ENCODE peak calls at places on chromosomes 16 and 17, in six cellular contexts. One of them, this sample, is unnamed.

GRCh38 chr17:77754956-77755355 is 203.5 kb upstream of the TNRC6C start:
- DNase-seq in H9: no peak
- DNase-seq in IMR-90: no peak
- DNase-seq in neuronal stem cell: no peak
- DNase-seq in mesenchymal stem cell: no peak
- DNase-seq in H1: no peak
- DNase-seq in this sample: no peak

GRCh38 chr17:35560703-35561102 is at the start of gene SLFN14:
- DNase-seq in H9: no peak
- DNase-seq in IMR-90: no peak
- DNase-seq in neuronal stem cell: no peak
- DNase-seq in mesenchymal stem cell: no peak
- DNase-seq in H1: no peak
- DNase-seq in this sample: peak; percentile 53

GRCh38 chr16:85554114-85554790 is 58.9 kb upstream of the GSE1 start:
- DNase-seq in H9: no peak
- DNase-seq in IMR-90: peak; percentile 80
- DNase-seq in neuronal stem cell: peak; percentile 54
- DNase-seq in mesenchymal stem cell: peak; percentile 94
- DNase-seq in H1: no peak
- DNase-seq in this sample: peak; percentile 90

GRCh38 chr17:28364665-28365363 is at the start of gene SEBOX:
- DNase-seq in H9: no peak
- DNase-seq in IMR-90: no peak
- DNase-seq in neuronal stem cell: no peak
- DNase-seq in mesenchymal stem cell: no peak
- DNase-seq in H1: no peak
- DNase-seq in this sample: no peak

GRCh38 chr17:55635253-55635766 is 87.4 kb downstream of the TMEM100 start:
- DNase-seq in H9: no peak
- DNase-seq in IMR-90: peak; percentile 2
- DNase-seq in neuronal stem cell: no peak
- DNase-seq in mesenchymal stem cell: no peak
- DNase-seq in H1: no peak
- DNase-seq in this sample: no peak

GRCh38 chr16:85175724-85176233 is 63.5 kb upstream of the CIBAR2 start:
- DNase-seq in H9: no peak
- DNase-seq in IMR-90: no peak
- DNase-seq in neuronal stem cell: no peak
- DNase-seq in mesenchymal stem cell: no peak
- DNase-seq in H1: no peak
- DNase-seq in this sample: no peak

GRCh38 chr16:21163576-21163975 is 5.1 kb downstream of the LDAF1 start:
- DNase-seq in H9: no peak
- DNase-seq in IMR-90: no peak
- DNase-seq in neuronal stem cell: no peak
- DNase-seq in mesenchymal stem cell: no peak
- DNase-seq in H1: no peak
- DNase-seq in this sample: no peak

GRCh38 chr16:84765606-84766580 is 53.9 kb upstream of the CRISPLD2 start:
- DNase-seq in H9: no peak
- DNase-seq in IMR-90: no peak
- DNase-seq in neuronal stem cell: no peak
- DNase-seq in mesenchymal stem cell: no peak
- DNase-seq in H1: no peak
- DNase-seq in this sample: no peak

GRCh38 chr16:67673712-67674580 is 7.3 kb downstream of the C16orf86 start:
- DNase-seq in H9: no peak
- DNase-seq in IMR-90: no peak
- DNase-seq in neuronal stem cell: no peak
- DNase-seq in mesenchymal stem cell: no peak
- DNase-seq in H1: no peak
- DNase-seq in this sample: no peak

GRCh38 chr16:85491798-85492616 is 121.1 kb upstream of the GSE1 start:
- DNase-seq in H9: no peak
- DNase-seq in IMR-90: no peak
- DNase-seq in neuronal stem cell: no peak
- DNase-seq in mesenchymal stem cell: no peak
- DNase-seq in H1: no peak
- DNase-seq in this sample: peak; percentile 79

GRCh38 chr17:4479340-4479981 is 19.2 kb upstream of the SPNS2 start:
- DNase-seq in H9: no peak
- DNase-seq in IMR-90: no peak
- DNase-seq in neuronal stem cell: no peak
- DNase-seq in mesenchymal stem cell: no peak
- DNase-seq in H1: no peak
- DNase-seq in this sample: no peak

GRCh38 chr17:83057397-83057761 is 22.0 kb upstream of the METRNL start:
- DNase-seq in H9: peak; percentile 26
- DNase-seq in IMR-90: no peak
- DNase-seq in neuronal stem cell: no peak
- DNase-seq in mesenchymal stem cell: no peak
- DNase-seq in H1: no peak
- DNase-seq in this sample: no peak

GRCh38 chr16:59605706-59606105 is 871.6 kb upstream of the GOT2 start:
- DNase-seq in H9: no peak
- DNase-seq in IMR-90: no peak
- DNase-seq in neuronal stem cell: no peak
- DNase-seq in mesenchymal stem cell: no peak
- DNase-seq in H1: no peak
- DNase-seq in this sample: no peak

GRCh38 chr17:27975146-27976011 is 67.1 kb upstream of the NLK start:
- DNase-seq in H9: no peak
- DNase-seq in IMR-90: peak; percentile 51
- DNase-seq in neuronal stem cell: no peak
- DNase-seq in mesenchymal stem cell: no peak
- DNase-seq in H1: no peak
- DNase-seq in this sample: no peak

GRCh38 chr16:13077816-13078215 is 176.4 kb downstream of the SHISA9 start:
- DNase-seq in H9: no peak
- DNase-seq in IMR-90: no peak
- DNase-seq in neuronal stem cell: no peak
- DNase-seq in mesenchymal stem cell: no peak
- DNase-seq in H1: no peak
- DNase-seq in this sample: no peak

GRCh38 chr17:44159519-44160210 is 10.8 kb upstream of the ASB16 start:
- DNase-seq in H9: no peak
- DNase-seq in IMR-90: peak; percentile 25
- DNase-seq in neuronal stem cell: no peak
- DNase-seq in mesenchymal stem cell: peak; percentile 83
- DNase-seq in H1: no peak
- DNase-seq in this sample: no peak

GRCh38 chr16:10465821-10466220 is 80.0 kb downstream of the ATF7IP2 start:
- DNase-seq in H9: no peak
- DNase-seq in IMR-90: peak; percentile 3
- DNase-seq in neuronal stem cell: no peak
- DNase-seq in mesenchymal stem cell: no peak
- DNase-seq in H1: no peak
- DNase-seq in this sample: no peak

GRCh38 chr16:1788095-1788707 is 5.3 kb downstream of the IGFALS start:
- DNase-seq in H9: no peak
- DNase-seq in IMR-90: no peak
- DNase-seq in neuronal stem cell: no peak
- DNase-seq in mesenchymal stem cell: no peak
- DNase-seq in H1: no peak
- DNase-seq in this sample: no peak

GRCh38 chr16:67240506-67240905 is 6.8 kb downstream of the FHOD1 start:
- DNase-seq in H9: no peak
- DNase-seq in IMR-90: peak; percentile 48
- DNase-seq in neuronal stem cell: no peak
- DNase-seq in mesenchymal stem cell: peak; percentile 77
- DNase-seq in H1: no peak
- DNase-seq in this sample: no peak

GRCh38 chr17:39325528-39326240 is 75.7 kb downstream of the FBXL20 start:
- DNase-seq in H9: no peak
- DNase-seq in IMR-90: no peak
- DNase-seq in neuronal stem cell: no peak
- DNase-seq in mesenchymal stem cell: no peak
- DNase-seq in H1: no peak
- DNase-seq in this sample: no peak

GRCh38 chr17:43908111-43908721 is 880 bp upstream of the MPP2 start:
- DNase-seq in H9: peak; percentile 86
- DNase-seq in IMR-90: peak; percentile 65
- DNase-seq in neuronal stem cell: peak; percentile 59
- DNase-seq in mesenchymal stem cell: peak; percentile 65
- DNase-seq in H1: peak; percentile 80
- DNase-seq in this sample: peak; percentile 79

GRCh38 chr17:34370997-34371395 is 8.0 kb upstream of the CCL1 start:
- DNase-seq in H9: peak; percentile 8
- DNase-seq in IMR-90: peak; percentile 12
- DNase-seq in neuronal stem cell: no peak
- DNase-seq in mesenchymal stem cell: no peak
- DNase-seq in H1: no peak
- DNase-seq in this sample: no peak

GRCh38 chr16:57186630-57187507 is 740 bp downstream of the RSPRY1 start:
- DNase-seq in H9: peak; percentile 28
- DNase-seq in IMR-90: no peak
- DNase-seq in neuronal stem cell: peak; percentile 29
- DNase-seq in mesenchymal stem cell: peak; percentile 60
- DNase-seq in H1: peak; percentile 53
- DNase-seq in this sample: peak; percentile 77

GRCh38 chr17:59651346-59651745 is 31.7 kb downstream of the CLTC start:
- DNase-seq in H9: no peak
- DNase-seq in IMR-90: peak; percentile 11
- DNase-seq in neuronal stem cell: no peak
- DNase-seq in mesenchymal stem cell: peak; percentile 36
- DNase-seq in H1: no peak
- DNase-seq in this sample: no peak
- H3K4me2 ChIP-seq in H9: no peak overlapping the region
- H3K4me2 ChIP-seq in IMR-90: no peak overlapping the region
- H3K4me2 ChIP-seq in neuronal stem cell: no peak overlapping the region
- H3K4me2 ChIP-seq in mesenchymal stem cell: no peak overlapping the region
- H3K4me2 ChIP-seq in H1: no peak overlapping the region
- H3K4me2 ChIP-seq in this sample: no peak overlapping the region

GRCh38 chr17:519450-520212 is 167.0 kb upstream of the RPH3AL start:
- DNase-seq in H9: no peak
- DNase-seq in IMR-90: no peak
- DNase-seq in neuronal stem cell: no peak
- DNase-seq in mesenchymal stem cell: no peak
- DNase-seq in H1: no peak
- DNase-seq in this sample: no peak

GRCh38 chr17:520447-521167 is 168.0 kb upstream of the RPH3AL start:
- DNase-seq in H9: no peak
- DNase-seq in IMR-90: peak; percentile 71
- DNase-seq in neuronal stem cell: no peak
- DNase-seq in mesenchymal stem cell: peak; percentile 61
- DNase-seq in H1: no peak
- DNase-seq in this sample: peak; percentile 81

GRCh38 chr17:517181-517580 is 164.6 kb upstream of the RPH3AL start:
- DNase-seq in H9: no peak
- DNase-seq in IMR-90: no peak
- DNase-seq in neuronal stem cell: no peak
- DNase-seq in mesenchymal stem cell: no peak
- DNase-seq in H1: no peak
- DNase-seq in this sample: no peak

GRCh38 chr17:521168-521525 is 168.5 kb upstream of the RPH3AL start:
- DNase-seq in H9: no peak
- DNase-seq in IMR-90: peak; percentile 18
- DNase-seq in neuronal stem cell: no peak
- DNase-seq in mesenchymal stem cell: no peak
- DNase-seq in H1: no peak
- DNase-seq in this sample: no peak

DNA sequence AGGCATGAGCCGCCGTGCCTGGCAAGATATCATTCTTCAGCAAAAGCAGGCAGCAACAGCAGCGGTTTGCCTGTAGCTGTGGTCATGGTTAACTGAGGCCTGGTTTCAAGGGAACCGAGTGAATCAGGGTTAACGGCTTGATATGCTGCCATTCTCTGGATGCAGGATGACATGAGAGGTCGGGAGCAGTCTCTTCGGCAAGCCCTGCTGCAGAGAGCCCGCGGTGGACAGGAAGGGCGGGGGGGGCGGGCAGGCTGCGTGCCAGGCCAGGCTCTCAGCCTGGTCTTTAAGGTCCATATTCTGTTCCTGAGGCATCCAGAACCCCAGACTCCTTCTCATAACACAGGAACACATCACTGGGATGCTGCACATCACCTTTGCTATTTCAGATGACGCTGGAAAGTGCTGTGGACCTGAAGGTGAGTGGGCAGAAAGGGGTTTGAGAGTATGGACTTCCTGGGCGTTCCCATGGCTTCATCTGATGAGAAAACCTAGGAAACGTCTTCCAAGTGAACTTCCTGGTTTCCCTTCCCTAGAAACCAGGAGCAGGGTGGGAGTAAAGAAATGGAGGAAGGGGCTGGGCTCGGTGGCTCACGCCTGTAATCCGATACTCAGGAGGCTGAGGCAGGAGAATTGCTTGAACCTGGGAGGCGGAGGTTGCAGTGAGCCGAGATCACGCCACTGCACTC is 165.6 kb upstream of the RPH3AL start:
- DNase-seq in H9: no peak
- DNase-seq in IMR-90: no peak
- DNase-seq in neuronal stem cell: no peak
- DNase-seq in mesenchymal stem cell: no peak
- DNase-seq in H1: no peak
- DNase-seq in this sample: no peak
- H2BK15ac ChIP-seq in H9: no peak overlapping the region
- H2BK15ac ChIP-seq in IMR-90: no peak overlapping the region
- H2BK15ac ChIP-seq in neuronal stem cell: no peak overlapping the region
- H2BK15ac ChIP-seq in mesenchymal stem cell: no peak overlapping the region
- H2BK15ac ChIP-seq in H1: no peak overlapping the region
- H2BK15ac ChIP-seq in this sample: no peak overlapping the region

GRCh38 chr17:42563950-42564349 is 2.0 kb downstream of the COASY start:
- DNase-seq in H9: no peak
- DNase-seq in IMR-90: no peak
- DNase-seq in neuronal stem cell: no peak
- DNase-seq in mesenchymal stem cell: no peak
- DNase-seq in H1: no peak
- DNase-seq in this sample: no peak

GRCh38 chr17:42563543-42563942 is 1.6 kb downstream of the COASY start:
- DNase-seq in H9: no peak
- DNase-seq in IMR-90: no peak
- DNase-seq in neuronal stem cell: no peak
- DNase-seq in mesenchymal stem cell: no peak
- DNase-seq in H1: no peak
- DNase-seq in this sample: no peak

GRCh38 chr17:42562845-42563509 is 1.0 kb downstream of the COASY start:
- DNase-seq in H9: no peak
- DNase-seq in IMR-90: peak; percentile 28
- DNase-seq in neuronal stem cell: no peak
- DNase-seq in mesenchymal stem cell: no peak
- DNase-seq in H1: no peak
- DNase-seq in this sample: no peak

GRCh38 chr17:42560246-42560645 is 1.7 kb upstream of the COASY start:
- DNase-seq in H9: no peak
- DNase-seq in IMR-90: no peak
- DNase-seq in neuronal stem cell: no peak
- DNase-seq in mesenchymal stem cell: no peak
- DNase-seq in H1: no peak
- DNase-seq in this sample: no peak

GRCh38 chr17:42561908-42562844 is at the start of gene COASY:
- DNase-seq in H9: peak; percentile 99
- DNase-seq in IMR-90: peak; percentile 97
- DNase-seq in neuronal stem cell: peak; percentile 92
- DNase-seq in mesenchymal stem cell: peak; percentile 97
- DNase-seq in H1: peak; percentile 97
- DNase-seq in this sample: peak; percentile 99
- H2BK5ac ChIP-seq in H9: no peak within 1 kb of the TSS
- H2BK5ac ChIP-seq in IMR-90: peak within 1 kb of the TSS; percentile 80
- H2BK5ac ChIP-seq in neuronal stem cell: peak within 1 kb of the TSS; percentile 58
- H2BK5ac ChIP-seq in mesenchymal stem cell: peak within 1 kb of the TSS; percentile 82
- H2BK5ac ChIP-seq in H1: peak within 1 kb of the TSS; percentile 61
- H2BK5ac ChIP-seq in this sample: no peak within 1 kb of the TSS

GRCh38 chr17:80475949-80476876 is at the start of gene NPTX1:
- DNase-seq in H9: no peak
- DNase-seq in IMR-90: no peak
- DNase-seq in neuronal stem cell: no peak
- DNase-seq in mesenchymal stem cell: no peak
- DNase-seq in H1: peak; percentile 64
- DNase-seq in this sample: no peak
- H3K4me2 ChIP-seq in H9: peak within 1 kb of the TSS; percentile 13
- H3K4me2 ChIP-seq in IMR-90: peak within 1 kb of the TSS; percentile 50
- H3K4me2 ChIP-seq in neuronal stem cell: peak within 1 kb of the TSS; percentile 77
- H3K4me2 ChIP-seq in mesenchymal stem cell: peak within 1 kb of the TSS; percentile 80
- H3K4me2 ChIP-seq in H1: peak within 1 kb of the TSS; percentile 91
- H3K4me2 ChIP-seq in this sample: no peak within 1 kb of the TSS

This sample was measured in mesendoderm.